ENCODE peak calls at places on chromosomes 1 and 21, in eight cellular contexts. O is lower lobe of right lung, S is kidney epithelial cell, P is endothelial cell of umbilical vein, N is epithelial cell of esophagus, D is nephron progenitor cell, R is HFF-Myc, H is astrocyte of the cerebellum. E is an unnamed sample.

GRCh38 chr1:234973426-234974250 is 155.0 kb downstream of the TOMM20 start:
- DNase-seq in O (no peak), S (no peak), P (no peak), N (no peak), D (no peak), R (no peak), H (no peak), E (no peak)

GRCh38 chr1:115609021-115609420 is 32.7 kb upstream of the VANGL1 start:
- DNase-seq in O (no peak), S (no peak), P (no peak), N (peak; percentile 91), D (no peak), R (no peak), H (no peak), E (no peak)

GRCh38 chr21:15224346-15225086 is 159.7 kb upstream of the NRIP1 start:
- DNase-seq in O (no peak), S (peak; percentile 90), P (no peak), N (peak; percentile 98), D (no peak), R (peak; percentile 5), H (no peak), E (no peak)

GRCh38 chr1:247415423-247416361 is at the start of gene NLRP3:
- DNase-seq in O (peak; percentile 62), S (peak; percentile 41), P (peak; percentile 12), N (peak; percentile 47), D (no peak), R (no peak), H (no peak), E (no peak)

GRCh38 chr1:110207831-110208230 is 2.3 kb upstream of the KCNC4 start:
- DNase-seq in O (peak; percentile 80), S (no peak), P (peak; percentile 49), N (peak; percentile 53), D (peak; percentile 87), R (no peak), H (no peak), E (peak; percentile 72)

GRCh38 chr1:8472668-8473067 is 154.8 kb downstream of the SLC45A1 start:
- DNase-seq in O (no peak), S (no peak), P (no peak), N (no peak), D (no peak), R (no peak), H (no peak), E (no peak)

GRCh38 chr1:100353988-100354387 is 1.7 kb downstream of the CDC14A start:
- DNase-seq in O (no peak), S (peak; percentile 48), P (peak; percentile 31), N (peak; percentile 53), D (peak; percentile 11), R (no peak), H (no peak), E (no peak)

GRCh38 chr1:227192163-227192562 is 126.1 kb downstream of the CDC42BPA start:
- DNase-seq in O (no peak), S (peak; percentile 82), P (peak; percentile 35), N (peak; percentile 97), D (no peak), R (peak; percentile 69), H (peak; percentile 90), E (no peak)

GRCh38 chr1:55580845-55581332 is 365.7 kb upstream of the USP24 start:
- DNase-seq in O (no peak), S (peak; percentile 44), P (no peak), N (peak; percentile 84), D (no peak), R (no peak), H (no peak), E (no peak)

GRCh38 chr1:46530791-46531409 is 20.5 kb downstream of the KNCN start:
- DNase-seq in O (no peak), S (no peak), P (no peak), N (peak; percentile 63), D (no peak), R (no peak), H (no peak), E (peak; percentile 33)
- TF ChIP-seq CTCF in O (no peak), S (peak; percentile 17), P (no peak), N (peak; percentile 51), D (no peak), R (peak; percentile 13), H (peak; percentile 13), E (peak; percentile 45)

GRCh38 chr1:66084442-66084841 is 291.7 kb downstream of the PDE4B start:
- DNase-seq in O (no peak), S (no peak), P (no peak), N (no peak), D (no peak), R (no peak), H (no peak), E (no peak)
- TF ChIP-seq CTCF in O (no peak), S (no peak), P (no peak), N (peak; percentile 14), D (no peak), R (no peak), H (no peak), E (no peak)

GRCh38 chr1:213564215-213564659 is 423.5 kb upstream of the PROX1 start:
- DNase-seq in O (no peak), S (no peak), P (peak; percentile 51), N (peak; percentile 43), D (no peak), R (no peak), H (no peak), E (no peak)
- TF ChIP-seq CTCF in O (peak; percentile 34), S (peak; percentile 22), P (peak; percentile 52), N (peak; percentile 30), D (peak; percentile 10), R (no peak), H (peak; percentile 5), E (peak; percentile 35)

GRCh38 chr1:153353226-153353947 is 4.3 kb upstream of the S100A9 start:
- DNase-seq in O (no peak), S (no peak), P (no peak), N (peak; percentile 50), D (peak; percentile 40), R (no peak), H (no peak), E (no peak)
- TF ChIP-seq CTCF in O (no peak), S (peak; percentile 54), P (peak; percentile 35), N (peak; percentile 77), D (peak; percentile 24), R (peak; percentile 49), H (peak; percentile 48), E (peak; percentile 57)

DNA sequence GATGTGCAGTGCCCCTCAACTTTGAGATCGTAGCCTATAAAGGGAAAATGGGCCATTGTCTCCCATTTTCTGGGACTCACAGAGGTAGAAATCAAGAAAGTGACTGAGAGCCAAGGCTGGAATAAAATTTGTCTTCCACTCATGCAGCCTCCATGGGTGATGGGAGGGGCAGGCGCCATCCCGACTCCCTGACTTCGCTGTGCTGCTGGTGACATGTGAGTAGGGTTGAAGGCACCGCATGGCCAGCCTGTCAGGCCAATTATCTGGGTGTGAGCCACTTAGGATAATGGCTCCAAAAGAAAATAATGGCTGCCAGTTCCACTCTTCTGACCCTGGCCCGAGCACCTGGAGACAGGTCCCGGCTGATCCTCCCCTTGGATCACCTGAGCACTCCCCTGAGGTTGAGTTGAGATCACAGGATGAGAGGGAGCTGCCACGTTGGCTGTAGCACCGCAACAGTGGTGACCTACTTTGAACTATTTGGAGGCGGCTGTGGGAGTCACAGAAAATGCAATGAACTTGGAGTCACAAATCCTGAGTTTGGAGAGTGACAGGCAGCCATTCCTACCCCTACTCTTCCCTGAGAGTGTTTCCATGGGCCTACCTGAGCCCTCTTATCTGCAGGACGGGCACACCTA is 26.3 kb downstream of the CAPN9 start:
- DNase-seq in O (no peak), S (no peak), P (no peak), N (no peak), D (no peak), R (no peak), H (no peak), E (no peak)
- TF ChIP-seq CTCF in O (no peak), S (no peak), P (no peak), N (no peak), D (no peak), R (no peak), H (no peak), E (no peak)

E was measured in progenitor cell of endocrine pancreas.